ENCODE peak calls at places on chromosomes 12 and 14, in five cellular contexts. T is Daoy, N is LoVo, D is NCI-H460, S is cardiac muscle cell. K is an unnamed sample.

GRCh38 chr12:48788852-48789775 is at the start of gene ADCY6:
- DNase-seq in S (peak; percentile 78), N (peak; percentile 81), D (peak; percentile 56), T (peak; percentile 67), K (peak; percentile 72)

GRCh38 chr12:111775205-111776193 is 8.8 kb downstream of the ALDH2 start:
- DNase-seq in D (no peak), T (peak; percentile 48), N (peak; percentile 42), S (peak; percentile 98), K (peak; percentile 83)

GRCh38 chr14:75527449-75528163 is 5.3 kb downstream of the BATF start:
- DNase-seq in T (no peak), S (no peak), N (no peak), D (no peak), K (no peak)

GRCh38 chr12:128994869-128995268 is 141.6 kb downstream of the GLT1D1 start:
- DNase-seq in T (no peak), D (no peak), N (no peak), S (no peak), K (no peak)

GRCh38 chr12:97396989-97397388 is 65.6 kb upstream of the RMST start:
- DNase-seq in D (no peak), N (no peak), S (no peak), T (no peak), K (no peak)

GRCh38 chr14:96362071-96362964 is 823 bp downstream of the ATG2B start:
- DNase-seq in N (peak; percentile 74), D (peak; percentile 35), S (peak; percentile 44), T (peak; percentile 45), K (peak; percentile 48)

GRCh38 chr12:3049596-3050314 is 27.4 kb upstream of the TSPAN9 start:
- DNase-seq in S (no peak), T (no peak), N (no peak), D (no peak), K (peak; percentile 47)

GRCh38 chr12:132593938-132594358 is 16.4 kb downstream of the LRCOL1 start:
- DNase-seq in D (peak; percentile 97), N (peak; percentile 79), T (peak; percentile 73), S (peak; percentile 81), K (no peak)

GRCh38 chr12:45727994-45728624 is 1.4 kb upstream of the ARID2 start:
- DNase-seq in S (no peak), T (no peak), D (no peak), N (no peak), K (no peak)

GRCh38 chr14:94174622-94175402 is 690 bp downstream of the PPP4R4 start:
- DNase-seq in S (no peak), T (peak; percentile 50), D (no peak), N (no peak), K (no peak)

GRCh38 chr14:34465069-34465859 is 3.2 kb upstream of the SPTSSA start:
- DNase-seq in T (peak; percentile 8), N (no peak), S (peak; percentile 78), D (no peak), K (no peak)

GRCh38 chr12:104524026-104524425 is 67.3 kb downstream of the CHST11 start:
- DNase-seq in T (no peak), N (no peak), D (no peak), S (peak; percentile 30), K (no peak)

GRCh38 chr12:58819945-58820344 is 100.4 kb downstream of the LRIG3 start:
- DNase-seq in S (no peak), N (no peak), D (no peak), T (no peak), K (no peak)

GRCh38 chr12:109946913-109947312 is 46.8 kb downstream of the TCHP start:
- DNase-seq in N (no peak), T (no peak), D (no peak), S (no peak), K (no peak)

GRCh38 chr14:77007975-77008421 is 20.5 kb downstream of the IRF2BPL start:
- DNase-seq in T (no peak), N (peak; percentile 27), D (no peak), S (no peak), K (no peak)

GRCh38 chr14:75561013-75561432 is 17.4 kb upstream of the FLVCR2 start:
- DNase-seq in T (peak; percentile 86), S (peak; percentile 83), N (peak; percentile 85), D (peak; percentile 70), K (peak; percentile 68)

GRCh38 chr12:92290016-92290685 is 144.5 kb upstream of the BTG1 start:
- DNase-seq in S (peak; percentile 24), D (no peak), N (no peak), T (peak; percentile 59), K (no peak)

GRCh38 chr12:51626629-51627028 is 35.6 kb downstream of the SCN8A start:
- DNase-seq in T (no peak), N (no peak), D (no peak), S (no peak), K (no peak)

GRCh38 chr14:91339076-91339475 is 78.5 kb downstream of the CCDC88C start:
- DNase-seq in D (no peak), S (no peak), T (no peak), N (no peak), K (no peak)

GRCh38 chr12:93722757-93723567 is 45.8 kb downstream of the CRADD start:
- DNase-seq in T (peak; percentile 87), D (no peak), N (peak; percentile 75), S (no peak), K (no peak)

GRCh38 chr14:61918998-61919397 is 156.8 kb downstream of the SNAPC1 start:
- DNase-seq in T (no peak), D (no peak), N (no peak), S (no peak), K (no peak)

GRCh38 chr12:74770552-74770951 is 232.9 kb downstream of the ATXN7L3B start:
- DNase-seq in N (no peak), D (no peak), S (no peak), T (no peak), K (no peak)

GRCh38 chr12:15273896-15274295 is 48.4 kb upstream of the PTPRO start:
- DNase-seq in S (no peak), N (no peak), T (no peak), D (no peak), K (no peak)

GRCh38 chr14:89564291-89564957 is 147.4 kb upstream of the FOXN3 start:
- DNase-seq in T (peak; percentile 61), S (no peak), D (no peak), N (no peak), K (no peak)

GRCh38 chr14:68232643-68233055 is 413.1 kb downstream of the RAD51B start:
- DNase-seq in S (peak; percentile 99), T (peak; percentile 98), D (peak; percentile 57), N (peak; percentile 79), K (no peak)

GRCh38 chr14:93717222-93717967 is 70.9 kb downstream of the PRIMA1 start:
- DNase-seq in S (no peak), D (no peak), N (no peak), T (no peak), K (no peak)

GRCh38 chr14:94046696-94047250 is 20.6 kb downstream of the OTUB2 start:
- DNase-seq in T (no peak), S (no peak), N (no peak), D (no peak), K (no peak)

GRCh38 chr12:31647106-31647505 is 12.4 kb upstream of the ETFBKMT start:
- DNase-seq in T (peak; percentile 15), N (no peak), S (no peak), D (no peak), K (no peak)

GRCh38 chr14:56949828-56950227 is 139.5 kb upstream of the OTX2 start:
- DNase-seq in S (no peak), N (peak; percentile 58), D (no peak), T (peak; percentile 72), K (no peak)

GRCh38 chr12:131075194-131075593 is 121.5 kb downstream of the ADGRD1 start:
- DNase-seq in D (no peak), T (no peak), S (no peak), N (no peak), K (no peak)

GRCh38 chr14:69475194-69475818 is 9.2 kb upstream of the PLEKHD1 start:
- DNase-seq in S (peak; percentile 29), N (no peak), T (peak; percentile 51), D (peak; percentile 36), K (no peak)

GRCh38 chr12:113478351-113479011 is 6.8 kb upstream of the LHX5 start:
- DNase-seq in D (no peak), N (no peak), T (no peak), S (no peak), K (no peak)

GRCh38 chr12:69330475-69331473 is 17.4 kb upstream of the LYZ start:
- DNase-seq in N (peak; percentile 72), T (peak; percentile 13), S (no peak), D (no peak), K (peak; percentile 20)

GRCh38 chr14:95895720-95896119 is 19.1 kb downstream of the TUNAR start:
- DNase-seq in S (no peak), T (peak; percentile 46), D (peak; percentile 15), N (peak; percentile 9), K (peak; percentile 39)